ENCODE peak calls at places on chromosomes 11 and 22, in five cellular contexts. O is head of caudate nucleus, T is colonic mucosa, M is adipocyte, W is amygdala. U is an unnamed sample.

GRCh38 chr11:106642331-106642730 is 375.9 kb downstream of the GUCY1A2 start:
- DNase-seq in O (no peak), T (no peak), M (peak; percentile 44), W (no peak), U (no peak)

GRCh38 chr22:44933829-44934735 is 75.7 kb downstream of the PHF21B start:
- DNase-seq in M (no peak), W (no peak), T (no peak), O (no peak), U (no peak)

GRCh38 chr22:49545606-49546005 is 282.1 kb downstream of the BRD1 start:
- DNase-seq in W (no peak), O (no peak), T (no peak), M (no peak), U (no peak)

GRCh38 chr22:39343259-39344045 is 6.3 kb upstream of the SYNGR1 start:
- DNase-seq in W (peak; percentile 37), M (peak; percentile 80), O (peak; percentile 58), T (peak; percentile 61), U (no peak)

GRCh38 chr11:94814238-94814976 is 46.3 kb downstream of the AMOTL1 start:
- DNase-seq in O (no peak), M (no peak), W (no peak), T (no peak), U (no peak)

GRCh38 chr22:41815716-41816115 is 15.2 kb downstream of the CCDC134 start:
- DNase-seq in M (no peak), O (no peak), T (no peak), W (no peak), U (no peak)

GRCh38 chr22:36835903-36836302 is 19.1 kb upstream of the PVALB start:
- DNase-seq in O (no peak), T (no peak), M (no peak), W (no peak), U (no peak)

GRCh38 chr11:107849791-107850190 is 8.8 kb downstream of the SLC35F2 start:
- DNase-seq in M (no peak), T (no peak), O (no peak), W (no peak), U (no peak)

GRCh38 chr11:108498816-108499408 is 728 bp upstream of the POGLUT3 start:
- DNase-seq in O (no peak), T (no peak), W (no peak), M (no peak), U (no peak)

GRCh38 chr11:67344264-67344663 is 9.1 kb downstream of the POLD4 start:
- DNase-seq in M (no peak), O (no peak), W (no peak), T (no peak), U (no peak)

GRCh38 chr22:37675930-37676571 is 615 bp downstream of the LGALS1 start:
- DNase-seq in O (no peak), W (no peak), M (peak; percentile 62), T (peak; percentile 62), U (no peak)

GRCh38 chr22:41557401-41558240 is 3.2 kb upstream of the CSDC2 start:
- DNase-seq in T (peak; percentile 64), M (peak; percentile 89), W (peak; percentile 55), O (peak; percentile 40), U (no peak)

GRCh38 chr11:84019576-84020194 is 733.5 kb upstream of the CCDC90B start:
- DNase-seq in W (no peak), O (no peak), M (peak; percentile 13), T (no peak), U (no peak)